ENCODE peak calls at places on chromosomes 5 and 9, in six cellular contexts. X, T, C, S, R and V are unnamed samples. For H3K4me1, the result is how much of the 10 kb centered on the place peaks cover.

GRCh38 chr5:4188704-4189103 is 593.1 kb downstream of the IRX1 start:
- DNase-seq in C (no peak), S (no peak), X (no peak), T (no peak), R (no peak), V (peak)

GRCh38 chr9:121498487-121499176 is 1.0 kb downstream of the GGTA1 start:
- DNase-seq in X (peak), C (no peak), T (no peak), S (peak), R (peak), V (peak)

GRCh38 chr9:4837768-4838546 is 45.2 kb downstream of the RCL1 start:
- DNase-seq in R (no peak), X (no peak), T (no peak), S (no peak), C (no peak), V (no peak)

GRCh38 chr9:94148419-94148818 is 64.2 kb downstream of the PTPDC1 start:
- DNase-seq in R (no peak), S (no peak), T (no peak), X (no peak), C (no peak), V (no peak)

GRCh38 chr5:25909163-25909562 is 1129.2 kb downstream of the CDH9 start:
- DNase-seq in S (no peak), X (no peak), R (no peak), C (no peak), T (no peak), V (no peak)

GRCh38 chr5:50807661-50808060 is 141.2 kb downstream of the PARP8 start:
- DNase-seq in T (no peak), C (no peak), R (no peak), X (no peak), S (no peak), V (no peak)

GRCh38 chr9:14189578-14189977 is 124.4 kb downstream of the NFIB start:
- DNase-seq in X (no peak), T (no peak), C (no peak), S (no peak), R (no peak), V (no peak)

GRCh38 chr5:83306572-83307241 is 164.8 kb upstream of the VCAN start:
- DNase-seq in C (peak), R (peak), S (peak), T (peak), X (no peak), V (peak)

GRCh38 chr9:76415154-76415553 is 20.9 kb upstream of the RFK start:
- DNase-seq in T (no peak), R (no peak), S (no peak), C (peak), X (no peak), V (no peak)

GRCh38 chr5:127386557-127386956 is 96.0 kb downstream of the MEGF10 start:
- DNase-seq in X (peak), R (no peak), C (no peak), S (no peak), T (no peak), V (no peak)

GRCh38 chr9:82334286-82334685 is 345.7 kb downstream of the SPATA31D1 start:
- DNase-seq in S (no peak), T (no peak), C (no peak), R (no peak), X (no peak), V (no peak)

GRCh38 chr5:56705217-56705616 is 110.1 kb upstream of the MAP3K1 start:
- DNase-seq in C (no peak), S (no peak), R (no peak), X (no peak), T (no peak), V (no peak)

GRCh38 chr5:59798862-59799667 is 94.5 kb downstream of the PDE4D start:
- DNase-seq in R (no peak), S (no peak), T (peak), X (peak), C (no peak), V (no peak)

GRCh38 chr5:55154893-55155292 is 5.1 kb upstream of the GPX8 start:
- DNase-seq in S (no peak), T (no peak), X (no peak), C (no peak), R (no peak), V (no peak)

GRCh38 chr5:55160493-55161209 is 680 bp downstream of the GPX8 start:
- DNase-seq in X (peak), T (peak), R (peak), S (peak), C (peak), V (peak)

GRCh38 chr5:55159763-55160492 is at the start of gene GPX8:
- DNase-seq in T (no peak), C (peak), S (no peak), R (no peak), X (peak), V (peak)
- TF ChIP-seq POLR2A in T (no peak), C (no peak), S (no peak), R (no peak), X (peak), V (peak)

GRCh38 chr5:17261075-17261474 is 43.6 kb downstream of the BASP1 start:
- DNase-seq in T (no peak), X (no peak), S (no peak), C (no peak), R (no peak), V (no peak)

GRCh38 chr5:17257705-17258273 is 40.4 kb downstream of the BASP1 start:
- DNase-seq in X (no peak), S (no peak), R (no peak), T (no peak), C (no peak), V (no peak)

GRCh38 chr5:17258429-17258828 is 41.0 kb downstream of the BASP1 start:
- DNase-seq in C (no peak), S (no peak), T (no peak), R (no peak), X (no peak), V (no peak)

GRCh38 chr5:17256839-17257238 is 39.4 kb downstream of the BASP1 start:
- DNase-seq in C (no peak), X (no peak), S (no peak), R (no peak), T (no peak), V (no peak)

DNA sequence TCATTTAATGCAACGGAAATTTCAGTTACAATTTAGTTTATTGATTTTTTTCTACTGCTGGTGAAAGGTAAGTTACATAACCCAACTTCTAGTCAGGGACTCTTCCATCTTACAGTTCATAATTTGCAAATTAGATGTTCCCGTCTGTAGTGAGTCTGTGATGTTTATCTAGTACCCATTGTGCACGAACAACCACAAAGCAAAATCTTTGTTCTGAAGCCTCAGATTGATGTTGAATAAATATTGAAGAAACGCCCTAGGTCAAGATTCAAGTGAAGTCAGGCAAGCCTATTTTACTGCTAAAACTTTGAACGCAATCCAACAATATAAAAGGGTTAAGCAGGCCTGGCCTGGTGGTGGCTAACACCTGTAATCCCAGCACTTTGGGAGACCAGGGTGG is 43.1 kb downstream of the BASP1 start:
- DNase-seq in X (no peak), T (no peak), R (no peak), S (no peak), C (no peak), V (no peak)
- H3K27ac ChIP-seq in X (no peak), T (no peak), R (no peak), S (no peak), C (no peak), V (no peak)

GRCh38 chr9:89680547-89681467 is 76.0 kb downstream of the GADD45G start:
- DNase-seq in C (no peak), X (no peak), R (no peak), T (no peak), S (no peak), V (no peak)
- H3K4me1 ChIP-seq in C (half or more), X (under half), R (under half), T (under half), S (under half), V (under half)

GRCh38 chr5:138033275-138033808 is 463 bp upstream of the FAM13B start:
- DNase-seq in S (no peak), X (no peak), R (no peak), C (no peak), T (no peak), V (no peak)

GRCh38 chr5:138029944-138030343 is 2.9 kb downstream of the FAM13B start:
- DNase-seq in T (no peak), X (no peak), R (no peak), S (no peak), C (no peak), V (no peak)

GRCh38 chr5:138033916-138034315 is 1.0 kb upstream of the FAM13B start:
- DNase-seq in S (no peak), T (no peak), C (no peak), X (no peak), R (no peak), V (no peak)

GRCh38 chr5:138032572-138033274 is at the start of gene FAM13B:
- DNase-seq in C (peak), T (peak), S (peak), X (peak), R (peak), V (peak)

DNA sequence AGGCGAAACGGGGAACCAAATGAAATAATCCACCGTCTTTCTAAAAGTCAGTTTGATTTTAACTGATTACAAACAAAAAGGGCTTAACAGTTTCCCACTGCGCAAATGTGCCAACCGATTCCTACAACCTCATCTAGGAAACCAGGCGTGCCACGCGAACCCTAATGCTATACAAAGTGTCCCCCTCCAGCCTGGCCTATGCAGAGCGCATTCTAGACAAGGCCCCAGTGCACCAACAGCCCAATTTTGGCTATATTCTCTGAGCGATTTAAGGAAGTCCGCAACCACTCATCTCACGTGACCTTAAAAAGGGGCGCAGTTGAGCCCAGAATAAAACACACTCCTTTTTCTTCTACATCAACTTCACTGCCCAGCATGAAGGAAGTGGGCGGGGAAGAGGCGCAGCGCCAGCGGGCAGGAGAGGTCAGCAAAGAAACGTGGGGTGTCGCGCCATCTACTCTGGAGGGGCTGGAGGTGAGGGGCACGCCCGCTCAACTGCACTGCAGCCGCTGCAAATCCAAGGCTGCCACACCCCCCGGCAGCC is 779 bp downstream of the FAM13B start:
- DNase-seq in X (no peak), C (peak), T (peak), S (peak), R (peak), V (peak)
- TF ChIP-seq POLR2A in X (no peak), C (no peak), T (no peak), S (no peak), R (no peak), V (no peak)

GRCh38 chr5:81006955-81007636 is 46.9 kb downstream of the RASGRF2 start:
- DNase-seq in R (no peak), X (no peak), T (no peak), C (no peak), S (no peak), V (no peak)
- H3K27ac ChIP-seq in R (peak), X (no peak), T (peak), C (no peak), S (no peak), V (no peak)

DNA sequence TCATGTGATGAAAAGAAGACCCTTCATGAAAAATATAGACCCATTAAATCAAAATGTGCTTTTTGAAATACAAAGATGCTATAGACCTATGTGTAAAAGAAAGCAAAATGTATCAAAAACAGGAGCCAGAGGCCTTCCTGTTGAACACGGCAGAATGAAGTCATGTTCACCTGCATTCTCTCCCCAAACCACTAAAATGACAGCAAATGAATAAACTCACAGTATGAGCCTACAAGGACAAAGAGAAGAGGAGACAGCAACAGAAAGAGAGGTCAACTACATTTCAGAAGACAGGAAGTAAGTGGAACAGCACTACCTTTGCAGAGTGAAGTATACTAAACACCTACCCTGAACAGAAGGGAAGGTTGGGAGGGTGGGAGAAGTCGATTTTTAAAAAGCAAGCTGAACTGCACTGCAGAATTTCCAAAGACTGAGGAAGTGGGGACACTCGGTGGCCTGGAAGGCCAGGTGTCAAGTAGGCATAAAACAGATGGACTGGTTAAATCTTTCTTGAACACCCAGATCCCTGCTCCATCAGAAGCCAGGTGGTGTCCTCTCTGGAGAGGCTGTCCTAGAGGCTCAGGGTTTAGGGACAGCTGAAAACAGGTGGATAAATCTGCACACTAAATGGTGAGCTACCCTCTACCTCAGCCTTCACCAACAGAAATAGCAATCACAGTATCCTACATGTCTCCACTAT is 48.9 kb downstream of the MED27 start:
- DNase-seq in C (no peak), R (no peak), X (no peak), S (no peak), T (no peak), V (no peak)
- H3K4me1 ChIP-seq in C (under half), R (under half), X (under half), S (under half), T (under half), V (under half)

GRCh38 chr9:78015242-78015641 is 16.4 kb downstream of the GNAQ start:
- DNase-seq in R (no peak), X (no peak), C (no peak), S (no peak), T (no peak), V (no peak)
- TF ChIP-seq POLR2A in R (no peak), X (no peak), C (no peak), S (no peak), T (no peak), V (no peak)

DNA sequence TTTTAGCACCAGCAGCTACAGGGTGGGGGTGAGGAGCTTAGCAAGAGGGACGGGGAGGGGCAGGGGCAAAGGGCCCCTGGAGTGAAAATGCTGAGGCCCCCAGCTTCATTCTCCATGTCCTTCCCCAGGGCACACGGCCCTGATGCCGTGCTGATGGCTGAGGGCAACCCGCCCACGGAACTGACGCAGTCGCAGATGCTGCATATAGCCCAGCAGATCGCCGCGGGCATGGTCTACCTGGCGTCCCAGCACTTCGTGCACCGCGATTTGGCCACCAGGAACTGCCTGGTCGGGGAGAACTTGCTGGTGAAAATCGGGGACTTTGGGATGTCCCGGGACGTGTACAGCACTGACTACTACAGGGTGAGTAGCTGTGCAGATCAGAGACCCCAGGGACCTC is 285.6 kb downstream of the NTRK2 start:
- DNase-seq in R (no peak), T (no peak), S (no peak), C (no peak), X (no peak), V (no peak)
- H3K27ac ChIP-seq in R (no peak), T (no peak), S (no peak), C (no peak), X (no peak), V (no peak)

GRCh38 chr5:135069016-135069770 is 35.2 kb upstream of the PITX1 start:
- DNase-seq in R (no peak), C (no peak), X (no peak), S (no peak), T (no peak), V (no peak)

GRCh38 chr5:135071311-135071710 is 37.3 kb upstream of the PITX1 start:
- DNase-seq in C (no peak), R (no peak), X (no peak), S (no peak), T (no peak), V (no peak)

GRCh38 chr5:135067587-135067986 is 33.6 kb upstream of the PITX1 start:
- DNase-seq in C (no peak), T (no peak), S (no peak), X (no peak), R (no peak), V (no peak)

GRCh38 chr5:135072357-135073247 is 38.6 kb upstream of the PITX1 start:
- DNase-seq in S (no peak), C (no peak), T (no peak), X (no peak), R (no peak), V (no peak)

DNA sequence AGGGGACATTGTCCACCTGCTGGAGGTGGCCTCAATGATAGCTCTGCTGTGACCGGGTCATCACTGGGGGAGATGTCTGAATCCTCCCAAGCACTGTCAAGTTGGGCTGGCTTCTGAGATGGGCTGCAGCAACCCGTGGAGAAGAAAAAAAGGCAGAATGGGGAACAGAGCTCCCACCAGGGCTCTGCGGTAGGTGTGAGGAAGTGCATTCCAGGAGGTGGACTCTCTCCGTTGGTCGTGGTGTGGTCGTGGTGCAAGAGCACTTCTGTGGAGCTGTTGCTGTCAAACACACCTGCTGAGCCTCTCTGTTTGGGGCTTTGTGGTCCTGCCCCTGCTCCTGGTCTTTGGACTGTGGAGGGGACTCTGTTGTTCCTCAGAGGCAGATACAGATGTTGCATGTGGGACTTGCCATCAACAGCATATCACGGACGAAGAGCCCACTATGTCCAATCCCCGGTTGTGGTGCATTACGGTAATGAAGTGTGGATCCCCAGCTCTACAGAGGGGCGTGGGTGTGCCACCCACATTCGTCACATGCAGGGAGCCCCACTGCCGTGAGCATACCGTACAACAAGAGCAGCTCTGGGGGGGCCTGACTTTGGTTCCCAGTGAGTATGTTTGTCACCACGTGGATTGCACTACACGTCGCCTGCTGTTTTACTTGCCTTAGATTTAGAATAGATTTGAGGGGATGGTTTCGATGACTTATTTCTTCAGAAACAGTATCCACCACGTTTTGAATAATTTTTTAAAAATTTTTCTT is 36.0 kb upstream of the PITX1 start:
- DNase-seq in S (no peak), T (no peak), R (no peak), C (no peak), X (no peak), V (no peak)
- H3K4me1 ChIP-seq in S (under half), T (under half), R (under half), C (under half), X (under half), V (under half)

GRCh38 chr5:106127341-106127781 is 1543.4 kb downstream of the EFNA5 start:
- DNase-seq in C (no peak), S (no peak), R (no peak), T (no peak), X (no peak), V (no peak)
- TF ChIP-seq POLR2A in C (no peak), S (no peak), R (no peak), T (no peak), X (no peak), V (no peak)